ENCODE peak calls at places on chromosome 2, in four cellular contexts. O, W, V and L are unnamed samples.

GRCh38 chr2:199977984-199978415 is 22.6 kb downstream of the MAIP1 start:
- DNase-seq in O (no peak), W (no peak), V (no peak), L (no peak)

GRCh38 chr2:400988-401679 is 113.2 kb upstream of the ALKAL2 start:
- DNase-seq in O (no peak), W (no peak), V (no peak), L (no peak)

GRCh38 chr2:189659734-189660133 is 1.5 kb upstream of the ASNSD1 start:
- DNase-seq in O (no peak), W (no peak), V (no peak), L (no peak)

GRCh38 chr2:73368781-73369180 is 16.9 kb upstream of the ALMS1 start:
- DNase-seq in O (no peak), W (no peak), V (no peak), L (no peak)

GRCh38 chr2:196168181-196168580 is 3.2 kb downstream of the STK17B start:
- DNase-seq in O (no peak), W (no peak), V (no peak), L (no peak)

GRCh38 chr2:168717790-168718502 is 84.5 kb upstream of the NOSTRIN start:
- DNase-seq in O (no peak), W (no peak), V (no peak), L (no peak)

GRCh38 chr2:18046017-18046416 is 167.6 kb downstream of the KCNS3 start:
- DNase-seq in O (no peak), W (no peak), V (no peak), L (no peak)

GRCh38 chr2:25313711-25314513 is 27.8 kb downstream of the DNMT3A start:
- DNase-seq in O (no peak), W (no peak), V (no peak), L (no peak)

GRCh38 chr2:48356701-48357322 is 173.1 kb upstream of the STON1 start:
- DNase-seq in O (no peak), W (no peak), V (no peak), L (no peak)

GRCh38 chr2:63990072-63990471 is 29.2 kb downstream of the VPS54 start:
- DNase-seq in O (no peak), W (no peak), V (no peak), L (no peak)

GRCh38 chr2:184556639-184557038 is 41.7 kb upstream of the ZNF804A start:
- DNase-seq in O (no peak), W (no peak), V (no peak), L (no peak)

GRCh38 chr2:201643216-201643651 is at the start of gene TMEM237:
- DNase-seq in O (peak), W (peak), V (no peak), L (no peak)

GRCh38 chr2:95121495-95122196 is at the start of gene MRPS5:
- DNase-seq in O (peak), W (peak), V (peak), L (peak)

GRCh38 chr2:241963223-241963622 is 93.7 kb downstream of the RTP5 start:
- DNase-seq in O (no peak), W (no peak), V (no peak), L (no peak)